ENCODE peak calls at places on chromosome 19, in ten cellular contexts. One of them, this sample, is unnamed.
A peak's percentile ranks its signal among the peaks of the same experiment; 100 is the strongest.

GRCh38 chr19:7870571-7871279 is 3.5 kb downstream of the PRR36 start:
- DNase-seq in endothelial cell: no peak
- DNase-seq in naive thymus-derived CD8-positive, alpha-beta T cell: no peak
- DNase-seq in stimulated activated CD4-positive, alpha-beta T cell treated with anti-CD3 and anti-CD28 coated beads, TNF-alpha, amount 100 ng/mL, for 48 hours: peak; percentile 68
- DNase-seq in fibroblast of lung: peak; percentile 10
- DNase-seq in kidney glomerular epithelial cell: no peak
- DNase-seq in left ventricle myocardium inferior: no peak
- DNase-seq in CD4-positive, alpha-beta T cell: peak; percentile 69
- DNase-seq in WTC11: peak; percentile 95
- DNase-seq in GF-D8: peak; percentile 89
- DNase-seq in this sample: no peak

GRCh38 chr19:1317274-1317673 is 31.6 kb downstream of the EFNA2 start:
- DNase-seq in left ventricle myocardium inferior: no peak
- DNase-seq in GF-D8: no peak
- DNase-seq in naive thymus-derived CD8-positive, alpha-beta T cell: no peak
- DNase-seq in endothelial cell: no peak
- DNase-seq in WTC11: no peak
- DNase-seq in CD4-positive, alpha-beta T cell: no peak
- DNase-seq in stimulated activated CD4-positive, alpha-beta T cell treated with anti-CD3 and anti-CD28 coated beads, TNF-alpha, amount 100 ng/mL, for 48 hours: no peak
- DNase-seq in fibroblast of lung: no peak
- DNase-seq in kidney glomerular epithelial cell: no peak
- DNase-seq in this sample: no peak

GRCh38 chr19:1360818-1361461 is 22.8 kb upstream of the NDUFS7 start:
- DNase-seq in endothelial cell: no peak
- DNase-seq in stimulated activated CD4-positive, alpha-beta T cell treated with anti-CD3 and anti-CD28 coated beads, TNF-alpha, amount 100 ng/mL, for 48 hours: no peak
- DNase-seq in kidney glomerular epithelial cell: peak; percentile 66
- DNase-seq in fibroblast of lung: peak; percentile 77
- DNase-seq in WTC11: no peak
- DNase-seq in CD4-positive, alpha-beta T cell: no peak
- DNase-seq in naive thymus-derived CD8-positive, alpha-beta T cell: no peak
- DNase-seq in GF-D8: peak; percentile 26
- DNase-seq in left ventricle myocardium inferior: peak; percentile 78
- DNase-seq in this sample: no peak

GRCh38 chr19:9009935-9010651 is at the start of gene MUC16:
- DNase-seq in fibroblast of lung: no peak
- DNase-seq in kidney glomerular epithelial cell: no peak
- DNase-seq in WTC11: no peak
- DNase-seq in endothelial cell: no peak
- DNase-seq in naive thymus-derived CD8-positive, alpha-beta T cell: no peak
- DNase-seq in GF-D8: no peak
- DNase-seq in left ventricle myocardium inferior: no peak
- DNase-seq in stimulated activated CD4-positive, alpha-beta T cell treated with anti-CD3 and anti-CD28 coated beads, TNF-alpha, amount 100 ng/mL, for 48 hours: no peak
- DNase-seq in CD4-positive, alpha-beta T cell: no peak
- DNase-seq in this sample: no peak

GRCh38 chr19:29672933-29673336 is 7.7 kb downstream of the PLEKHF1 start:
- DNase-seq in fibroblast of lung: no peak
- DNase-seq in WTC11: no peak
- DNase-seq in GF-D8: peak; percentile 56
- DNase-seq in endothelial cell: no peak
- DNase-seq in stimulated activated CD4-positive, alpha-beta T cell treated with anti-CD3 and anti-CD28 coated beads, TNF-alpha, amount 100 ng/mL, for 48 hours: peak; percentile 79
- DNase-seq in CD4-positive, alpha-beta T cell: peak; percentile 92
- DNase-seq in left ventricle myocardium inferior: no peak
- DNase-seq in naive thymus-derived CD8-positive, alpha-beta T cell: peak; percentile 88
- DNase-seq in kidney glomerular epithelial cell: no peak
- DNase-seq in this sample: no peak

GRCh38 chr19:16927883-16928282 is 39.1 kb downstream of the F2RL3 start:
- DNase-seq in fibroblast of lung: no peak
- DNase-seq in WTC11: no peak
- DNase-seq in stimulated activated CD4-positive, alpha-beta T cell treated with anti-CD3 and anti-CD28 coated beads, TNF-alpha, amount 100 ng/mL, for 48 hours: no peak
- DNase-seq in kidney glomerular epithelial cell: no peak
- DNase-seq in GF-D8: no peak
- DNase-seq in left ventricle myocardium inferior: no peak
- DNase-seq in endothelial cell: no peak
- DNase-seq in CD4-positive, alpha-beta T cell: no peak
- DNase-seq in naive thymus-derived CD8-positive, alpha-beta T cell: no peak
- DNase-seq in this sample: no peak

GRCh38 chr19:6091771-6092291 is 18.5 kb downstream of the RFX2 start:
- DNase-seq in endothelial cell: no peak
- DNase-seq in kidney glomerular epithelial cell: peak; percentile 50
- DNase-seq in fibroblast of lung: peak; percentile 40
- DNase-seq in stimulated activated CD4-positive, alpha-beta T cell treated with anti-CD3 and anti-CD28 coated beads, TNF-alpha, amount 100 ng/mL, for 48 hours: no peak
- DNase-seq in left ventricle myocardium inferior: no peak
- DNase-seq in naive thymus-derived CD8-positive, alpha-beta T cell: no peak
- DNase-seq in WTC11: no peak
- DNase-seq in CD4-positive, alpha-beta T cell: no peak
- DNase-seq in GF-D8: no peak
- DNase-seq in this sample: no peak

GRCh38 chr19:39906283-39906682 is 28.2 kb downstream of the FCGBP start:
- DNase-seq in stimulated activated CD4-positive, alpha-beta T cell treated with anti-CD3 and anti-CD28 coated beads, TNF-alpha, amount 100 ng/mL, for 48 hours: no peak
- DNase-seq in endothelial cell: no peak
- DNase-seq in left ventricle myocardium inferior: no peak
- DNase-seq in fibroblast of lung: no peak
- DNase-seq in naive thymus-derived CD8-positive, alpha-beta T cell: no peak
- DNase-seq in CD4-positive, alpha-beta T cell: no peak
- DNase-seq in kidney glomerular epithelial cell: no peak
- DNase-seq in GF-D8: no peak
- DNase-seq in WTC11: no peak
- DNase-seq in this sample: no peak

GRCh38 chr19:15529774-15530372 is 21.5 kb downstream of the CYP4F22 start:
- DNase-seq in naive thymus-derived CD8-positive, alpha-beta T cell: no peak
- DNase-seq in CD4-positive, alpha-beta T cell: no peak
- DNase-seq in WTC11: no peak
- DNase-seq in stimulated activated CD4-positive, alpha-beta T cell treated with anti-CD3 and anti-CD28 coated beads, TNF-alpha, amount 100 ng/mL, for 48 hours: no peak
- DNase-seq in endothelial cell: no peak
- DNase-seq in fibroblast of lung: no peak
- DNase-seq in GF-D8: no peak
- DNase-seq in kidney glomerular epithelial cell: no peak
- DNase-seq in left ventricle myocardium inferior: no peak
- DNase-seq in this sample: no peak

GRCh38 chr19:2552859-2553258 is 76.9 kb downstream of the GADD45B start:
- DNase-seq in fibroblast of lung: no peak
- DNase-seq in stimulated activated CD4-positive, alpha-beta T cell treated with anti-CD3 and anti-CD28 coated beads, TNF-alpha, amount 100 ng/mL, for 48 hours: peak; percentile 20
- DNase-seq in GF-D8: peak; percentile 99
- DNase-seq in CD4-positive, alpha-beta T cell: peak; percentile 39
- DNase-seq in endothelial cell: no peak
- DNase-seq in naive thymus-derived CD8-positive, alpha-beta T cell: peak; percentile 64
- DNase-seq in WTC11: no peak
- DNase-seq in left ventricle myocardium inferior: peak; percentile 15
- DNase-seq in kidney glomerular epithelial cell: no peak
- DNase-seq in this sample: no peak

GRCh38 chr19:29715695-29716581 is 877 bp upstream of the C19orf12 start:
- DNase-seq in left ventricle myocardium inferior: no peak
- DNase-seq in stimulated activated CD4-positive, alpha-beta T cell treated with anti-CD3 and anti-CD28 coated beads, TNF-alpha, amount 100 ng/mL, for 48 hours: no peak
- DNase-seq in fibroblast of lung: peak; percentile 18
- DNase-seq in naive thymus-derived CD8-positive, alpha-beta T cell: peak; percentile 23
- DNase-seq in endothelial cell: no peak
- DNase-seq in CD4-positive, alpha-beta T cell: no peak
- DNase-seq in WTC11: no peak
- DNase-seq in GF-D8: peak; percentile 4
- DNase-seq in kidney glomerular epithelial cell: no peak
- DNase-seq in this sample: no peak

GRCh38 chr19:42140125-42140754 is 8.0 kb upstream of the POU2F2 start:
- DNase-seq in left ventricle myocardium inferior: peak; percentile 61
- DNase-seq in CD4-positive, alpha-beta T cell: no peak
- DNase-seq in stimulated activated CD4-positive, alpha-beta T cell treated with anti-CD3 and anti-CD28 coated beads, TNF-alpha, amount 100 ng/mL, for 48 hours: no peak
- DNase-seq in GF-D8: no peak
- DNase-seq in fibroblast of lung: peak; percentile 71
- DNase-seq in WTC11: peak; percentile 91
- DNase-seq in naive thymus-derived CD8-positive, alpha-beta T cell: no peak
- DNase-seq in endothelial cell: peak; percentile 89
- DNase-seq in kidney glomerular epithelial cell: peak; percentile 53
- DNase-seq in this sample: no peak

GRCh38 chr19:17766543-17767131 is 15.4 kb downstream of the FCHO1 start:
- DNase-seq in left ventricle myocardium inferior: peak; percentile 76
- DNase-seq in naive thymus-derived CD8-positive, alpha-beta T cell: no peak
- DNase-seq in stimulated activated CD4-positive, alpha-beta T cell treated with anti-CD3 and anti-CD28 coated beads, TNF-alpha, amount 100 ng/mL, for 48 hours: no peak
- DNase-seq in GF-D8: no peak
- DNase-seq in fibroblast of lung: peak; percentile 79
- DNase-seq in WTC11: peak; percentile 94
- DNase-seq in CD4-positive, alpha-beta T cell: peak; percentile 30
- DNase-seq in kidney glomerular epithelial cell: peak; percentile 83
- DNase-seq in endothelial cell: peak; percentile 92
- DNase-seq in this sample: no peak

GRCh38 chr19:52651956-52652355 is 13.8 kb upstream of the ZNF83 start:
- DNase-seq in kidney glomerular epithelial cell: no peak
- DNase-seq in WTC11: no peak
- DNase-seq in left ventricle myocardium inferior: no peak
- DNase-seq in naive thymus-derived CD8-positive, alpha-beta T cell: no peak
- DNase-seq in CD4-positive, alpha-beta T cell: no peak
- DNase-seq in endothelial cell: no peak
- DNase-seq in GF-D8: no peak
- DNase-seq in stimulated activated CD4-positive, alpha-beta T cell treated with anti-CD3 and anti-CD28 coated beads, TNF-alpha, amount 100 ng/mL, for 48 hours: no peak
- DNase-seq in fibroblast of lung: no peak
- DNase-seq in this sample: no peak